ENCODE peak calls at places on chromosome 9, in five cellular contexts. One of them, this sample, is unnamed.

GRCh38 chr9:127451681-127452480 is 571 bp downstream of the LRSAM1 start:
- DNase-seq in left lung: peak
- DNase-seq in body of pancreas: peak
- DNase-seq in coronary artery: peak
- DNase-seq in HFF-Myc: peak
- DNase-seq in this sample: no peak

GRCh38 chr9:98129451-98129881 is 10.4 kb upstream of the TRIM14 start:
- DNase-seq in left lung: peak
- DNase-seq in body of pancreas: no peak
- DNase-seq in coronary artery: no peak
- DNase-seq in HFF-Myc: no peak
- DNase-seq in this sample: no peak

GRCh38 chr9:124248992-124249391 is 8.8 kb upstream of the NEK6 start:
- DNase-seq in left lung: peak
- DNase-seq in body of pancreas: no peak
- DNase-seq in coronary artery: no peak
- DNase-seq in HFF-Myc: no peak
- DNase-seq in this sample: no peak

GRCh38 chr9:13806731-13807130 is 507.2 kb downstream of the NFIB start:
- DNase-seq in left lung: no peak
- DNase-seq in body of pancreas: no peak
- DNase-seq in coronary artery: no peak
- DNase-seq in HFF-Myc: no peak
- DNase-seq in this sample: no peak

GRCh38 chr9:14437336-14438231 is 123.6 kb upstream of the NFIB start:
- DNase-seq in left lung: no peak
- DNase-seq in body of pancreas: no peak
- DNase-seq in coronary artery: no peak
- DNase-seq in HFF-Myc: no peak
- DNase-seq in this sample: no peak

GRCh38 chr9:16782490-16782889 is 88.0 kb downstream of the BNC2 start:
- DNase-seq in left lung: no peak
- DNase-seq in body of pancreas: no peak
- DNase-seq in coronary artery: no peak
- DNase-seq in HFF-Myc: no peak
- DNase-seq in this sample: no peak

GRCh38 chr9:70113403-70114022 is 69.9 kb downstream of the MAMDC2 start:
- DNase-seq in left lung: no peak
- DNase-seq in body of pancreas: peak
- DNase-seq in coronary artery: no peak
- DNase-seq in HFF-Myc: peak
- DNase-seq in this sample: peak

GRCh38 chr9:115038138-115038537 is 79.8 kb downstream of the TNC start:
- DNase-seq in left lung: no peak
- DNase-seq in body of pancreas: no peak
- DNase-seq in coronary artery: no peak
- DNase-seq in HFF-Myc: no peak
- DNase-seq in this sample: no peak

GRCh38 chr9:126001581-126002225 is 254.5 kb downstream of the PBX3 start:
- DNase-seq in left lung: no peak
- DNase-seq in body of pancreas: no peak
- DNase-seq in coronary artery: no peak
- DNase-seq in HFF-Myc: no peak
- DNase-seq in this sample: no peak

GRCh38 chr9:129301941-129302340 is 123.9 kb upstream of the IER5L start:
- DNase-seq in left lung: no peak
- DNase-seq in body of pancreas: no peak
- DNase-seq in coronary artery: no peak
- DNase-seq in HFF-Myc: no peak
- DNase-seq in this sample: no peak

GRCh38 chr9:12935714-12936113 is 160.9 kb downstream of the LURAP1L start:
- DNase-seq in left lung: no peak
- DNase-seq in body of pancreas: no peak
- DNase-seq in coronary artery: no peak
- DNase-seq in HFF-Myc: no peak
- DNase-seq in this sample: no peak

GRCh38 chr9:130407916-130408659 is 36.7 kb upstream of the ASS1 start:
- DNase-seq in left lung: no peak
- DNase-seq in body of pancreas: no peak
- DNase-seq in coronary artery: no peak
- DNase-seq in HFF-Myc: no peak
- DNase-seq in this sample: no peak

GRCh38 chr9:37944671-37945481 is 40.9 kb upstream of the SLC25A51 start:
- DNase-seq in left lung: no peak
- DNase-seq in body of pancreas: no peak
- DNase-seq in coronary artery: no peak
- DNase-seq in HFF-Myc: no peak
- DNase-seq in this sample: no peak

GRCh38 chr9:123825337-123825736 is 104.6 kb downstream of the DENND1A start:
- DNase-seq in left lung: no peak
- DNase-seq in body of pancreas: no peak
- DNase-seq in coronary artery: no peak
- DNase-seq in HFF-Myc: no peak
- DNase-seq in this sample: peak

GRCh38 chr9:133202145-133202513 is 6.9 kb downstream of the OBP2B start:
- DNase-seq in left lung: no peak
- DNase-seq in body of pancreas: no peak
- DNase-seq in coronary artery: no peak
- DNase-seq in HFF-Myc: no peak
- DNase-seq in this sample: no peak

GRCh38 chr9:32969270-32969669 is 32.2 kb downstream of the APTX start:
- DNase-seq in left lung: no peak
- DNase-seq in body of pancreas: no peak
- DNase-seq in coronary artery: no peak
- DNase-seq in HFF-Myc: no peak
- DNase-seq in this sample: no peak

GRCh38 chr9:133823189-133824105 is 85.3 kb upstream of the SARDH start:
- DNase-seq in left lung: no peak
- DNase-seq in body of pancreas: no peak
- DNase-seq in coronary artery: no peak
- DNase-seq in HFF-Myc: no peak
- DNase-seq in this sample: no peak

GRCh38 chr9:38276751-38277439 is 115.6 kb upstream of the ALDH1B1 start:
- DNase-seq in left lung: no peak
- DNase-seq in body of pancreas: no peak
- DNase-seq in coronary artery: peak
- DNase-seq in HFF-Myc: no peak
- DNase-seq in this sample: no peak

GRCh38 chr9:35598863-35599590 is 6.0 kb upstream of the TESK1 start:
- DNase-seq in left lung: no peak
- DNase-seq in body of pancreas: no peak
- DNase-seq in coronary artery: peak
- DNase-seq in HFF-Myc: no peak
- DNase-seq in this sample: no peak

GRCh38 chr9:27037499-27037898 is 32.0 kb upstream of the LRRC19 start:
- DNase-seq in left lung: no peak
- DNase-seq in body of pancreas: no peak
- DNase-seq in coronary artery: no peak
- DNase-seq in HFF-Myc: no peak
- DNase-seq in this sample: no peak

GRCh38 chr9:38091310-38092199 is 22.5 kb upstream of the SHB start:
- DNase-seq in left lung: no peak
- DNase-seq in body of pancreas: no peak
- DNase-seq in coronary artery: peak
- DNase-seq in HFF-Myc: no peak
- DNase-seq in this sample: no peak

GRCh38 chr9:84141762-84142370 is 161.3 kb downstream of the RMI1 start:
- DNase-seq in left lung: no peak
- DNase-seq in body of pancreas: no peak
- DNase-seq in coronary artery: no peak
- DNase-seq in HFF-Myc: no peak
- DNase-seq in this sample: no peak

GRCh38 chr9:90896231-90896630 is 94.6 kb downstream of the SYK start:
- DNase-seq in left lung: no peak
- DNase-seq in body of pancreas: no peak
- DNase-seq in coronary artery: peak
- DNase-seq in HFF-Myc: no peak
- DNase-seq in this sample: no peak

GRCh38 chr9:114091711-114092110 is 7.4 kb downstream of the KIF12 start:
- DNase-seq in left lung: no peak
- DNase-seq in body of pancreas: no peak
- DNase-seq in coronary artery: no peak
- DNase-seq in HFF-Myc: no peak
- DNase-seq in this sample: no peak

GRCh38 chr9:18997151-18997550 is 35.9 kb downstream of the SAXO1 start:
- DNase-seq in left lung: no peak
- DNase-seq in body of pancreas: no peak
- DNase-seq in coronary artery: no peak
- DNase-seq in HFF-Myc: no peak
- DNase-seq in this sample: no peak

GRCh38 chr9:13278023-13278367 is 1.5 kb downstream of the MPDZ start:
- DNase-seq in left lung: no peak
- DNase-seq in body of pancreas: no peak
- DNase-seq in coronary artery: no peak
- DNase-seq in HFF-Myc: no peak
- DNase-seq in this sample: peak

GRCh38 chr9:6549106-6549505 is 96.4 kb downstream of the GLDC start:
- DNase-seq in left lung: no peak
- DNase-seq in body of pancreas: no peak
- DNase-seq in coronary artery: no peak
- DNase-seq in HFF-Myc: no peak
- DNase-seq in this sample: no peak

GRCh38 chr9:928363-929042 is 48.0 kb upstream of the DMRT3 start:
- DNase-seq in left lung: no peak
- DNase-seq in body of pancreas: peak
- DNase-seq in coronary artery: no peak
- DNase-seq in HFF-Myc: no peak
- DNase-seq in this sample: no peak

GRCh38 chr9:92739346-92740014 is 25.2 kb downstream of the BICD2 start:
- DNase-seq in left lung: peak
- DNase-seq in body of pancreas: no peak
- DNase-seq in coronary artery: peak
- DNase-seq in HFF-Myc: no peak
- DNase-seq in this sample: no peak

GRCh38 chr9:76441551-76442322 is 17.2 kb upstream of the GCNT1 start:
- DNase-seq in left lung: no peak
- DNase-seq in body of pancreas: no peak
- DNase-seq in coronary artery: no peak
- DNase-seq in HFF-Myc: no peak
- DNase-seq in this sample: peak

GRCh38 chr9:911003-911402 is 65.5 kb upstream of the DMRT3 start:
- DNase-seq in left lung: no peak
- DNase-seq in body of pancreas: no peak
- DNase-seq in coronary artery: no peak
- DNase-seq in HFF-Myc: no peak
- DNase-seq in this sample: no peak

DNA sequence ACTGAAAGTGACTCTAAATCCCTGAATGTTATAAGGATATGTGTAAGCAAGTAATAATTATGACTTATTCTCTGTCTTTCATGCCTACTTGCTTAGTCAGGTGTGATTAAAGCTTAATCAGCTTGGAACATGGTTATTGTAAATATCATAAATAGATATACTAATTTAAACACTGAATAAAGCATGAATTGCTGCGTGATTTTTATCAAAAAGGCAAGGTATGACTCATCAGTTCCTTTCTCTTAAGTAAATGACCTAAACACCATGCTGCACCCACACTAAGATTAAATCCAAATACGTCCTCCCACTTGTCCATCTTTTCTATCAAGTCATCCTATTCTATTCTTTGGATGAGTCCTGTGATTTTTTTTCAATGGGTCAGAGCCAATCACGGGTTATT is 124.6 kb upstream of the MTAP start:
- DNase-seq in left lung: no peak
- DNase-seq in body of pancreas: no peak
- DNase-seq in coronary artery: no peak
- DNase-seq in HFF-Myc: no peak
- DNase-seq in this sample: no peak
- TF ChIP-seq CTCF in left lung: no peak
- TF ChIP-seq CTCF in body of pancreas: no peak
- TF ChIP-seq CTCF in coronary artery: no peak
- TF ChIP-seq CTCF in HFF-Myc: no peak
- TF ChIP-seq CTCF in this sample: no peak

GRCh38 chr9:88724241-88724805 is 189.3 kb downstream of the NXNL2 start:
- DNase-seq in left lung: no peak
- DNase-seq in body of pancreas: no peak
- DNase-seq in coronary artery: no peak
- DNase-seq in HFF-Myc: no peak
- DNase-seq in this sample: no peak
- H3K4me3 ChIP-seq in left lung: no peak
- H3K4me3 ChIP-seq in body of pancreas: no peak
- H3K4me3 ChIP-seq in coronary artery: no peak
- H3K4me3 ChIP-seq in HFF-Myc: no peak
- H3K4me3 ChIP-seq in this sample: no peak

GRCh38 chr9:72813544-72813943 is 139.3 kb downstream of the ALDH1A1 start:
- DNase-seq in left lung: no peak
- DNase-seq in body of pancreas: peak
- DNase-seq in coronary artery: no peak
- DNase-seq in HFF-Myc: no peak
- DNase-seq in this sample: no peak

GRCh38 chr9:72807765-72808445 is 144.9 kb downstream of the ALDH1A1 start:
- DNase-seq in left lung: no peak
- DNase-seq in body of pancreas: no peak
- DNase-seq in coronary artery: no peak
- DNase-seq in HFF-Myc: no peak
- DNase-seq in this sample: no peak

GRCh38 chr9:72808446-72808768 is 144.4 kb downstream of the ALDH1A1 start:
- DNase-seq in left lung: no peak
- DNase-seq in body of pancreas: no peak
- DNase-seq in coronary artery: no peak
- DNase-seq in HFF-Myc: no peak
- DNase-seq in this sample: no peak

GRCh38 chr9:72812622-72813111 is 140.2 kb downstream of the ALDH1A1 start:
- DNase-seq in left lung: no peak
- DNase-seq in body of pancreas: no peak
- DNase-seq in coronary artery: no peak
- DNase-seq in HFF-Myc: no peak
- DNase-seq in this sample: no peak

GRCh38 chr9:72809586-72809985 is 143.3 kb downstream of the ALDH1A1 start:
- DNase-seq in left lung: no peak
- DNase-seq in body of pancreas: no peak
- DNase-seq in coronary artery: no peak
- DNase-seq in HFF-Myc: no peak
- DNase-seq in this sample: no peak
- TF ChIP-seq CTCF in left lung: no peak
- TF ChIP-seq CTCF in body of pancreas: no peak
- TF ChIP-seq CTCF in coronary artery: no peak
- TF ChIP-seq CTCF in HFF-Myc: no peak
- TF ChIP-seq CTCF in this sample: no peak

GRCh38 chr9:137218754-137219271 is 3.2 kb downstream of the RNF208 start:
- DNase-seq in left lung: peak
- DNase-seq in body of pancreas: peak
- DNase-seq in coronary artery: no peak
- DNase-seq in HFF-Myc: no peak
- DNase-seq in this sample: no peak

GRCh38 chr9:137218212-137218753 is 3.8 kb downstream of the RNF208 start:
- DNase-seq in left lung: no peak
- DNase-seq in body of pancreas: no peak
- DNase-seq in coronary artery: no peak
- DNase-seq in HFF-Myc: no peak
- DNase-seq in this sample: no peak

GRCh38 chr9:137215196-137215986 is 6.6 kb downstream of the RNF208 start:
- DNase-seq in left lung: no peak
- DNase-seq in body of pancreas: no peak
- DNase-seq in coronary artery: no peak
- DNase-seq in HFF-Myc: no peak
- DNase-seq in this sample: no peak

GRCh38 chr9:137216188-137216965 is 5.7 kb downstream of the RNF208 start:
- DNase-seq in left lung: no peak
- DNase-seq in body of pancreas: no peak
- DNase-seq in coronary artery: no peak
- DNase-seq in HFF-Myc: no peak
- DNase-seq in this sample: no peak

GRCh38 chr9:137217276-137218211 is 4.5 kb downstream of the RNF208 start:
- DNase-seq in left lung: peak
- DNase-seq in body of pancreas: peak
- DNase-seq in coronary artery: no peak
- DNase-seq in HFF-Myc: no peak
- DNase-seq in this sample: no peak
- H3K4me3 ChIP-seq in left lung: peak
- H3K4me3 ChIP-seq in body of pancreas: peak
- H3K4me3 ChIP-seq in coronary artery: peak
- H3K4me3 ChIP-seq in HFF-Myc: no peak
- H3K4me3 ChIP-seq in this sample: no peak

This sample was measured in astrocyte of the cerebellum.